ENCODE peak calls at places on chromosome 1, in five cellular contexts. One of them, this sample, is unnamed.

GRCh38 chr1:27604579-27605299 is 795 bp upstream of the AHDC1 start:
- DNase-seq in retina: no peak
- DNase-seq in smooth muscle cell of the brain vasculature: no peak
- DNase-seq in RWPE1: no peak
- DNase-seq in AG08396: no peak
- DNase-seq in this sample: no peak

GRCh38 chr1:206631085-206631509 is 4.2 kb upstream of the DYRK3 start:
- DNase-seq in RWPE1: peak
- DNase-seq in smooth muscle cell of the brain vasculature: peak
- DNase-seq in AG08396: peak
- DNase-seq in retina: peak
- DNase-seq in this sample: peak

GRCh38 chr1:97008226-97008625 is 286.6 kb downstream of the PTBP2 start:
- DNase-seq in retina: no peak
- DNase-seq in smooth muscle cell of the brain vasculature: no peak
- DNase-seq in AG08396: no peak
- DNase-seq in RWPE1: no peak
- DNase-seq in this sample: no peak

GRCh38 chr1:211642870-211643269 is 32.6 kb downstream of the NEK2 start:
- DNase-seq in smooth muscle cell of the brain vasculature: no peak
- DNase-seq in AG08396: no peak
- DNase-seq in RWPE1: no peak
- DNase-seq in retina: no peak
- DNase-seq in this sample: no peak

GRCh38 chr1:217524787-217525520 is 105.9 kb downstream of the GPATCH2 start:
- DNase-seq in retina: no peak
- DNase-seq in AG08396: peak
- DNase-seq in smooth muscle cell of the brain vasculature: no peak
- DNase-seq in RWPE1: no peak
- DNase-seq in this sample: no peak

GRCh38 chr1:15282810-15283474 is 35.9 kb downstream of the FHAD1 start:
- DNase-seq in AG08396: no peak
- DNase-seq in smooth muscle cell of the brain vasculature: no peak
- DNase-seq in RWPE1: no peak
- DNase-seq in retina: no peak
- DNase-seq in this sample: no peak

GRCh38 chr1:89487972-89488371 is 36.7 kb upstream of the LRRC8B start:
- DNase-seq in AG08396: no peak
- DNase-seq in RWPE1: no peak
- DNase-seq in retina: no peak
- DNase-seq in smooth muscle cell of the brain vasculature: no peak
- DNase-seq in this sample: no peak

GRCh38 chr1:29752141-29752540 is 515.8 kb downstream of the PTPRU start:
- DNase-seq in retina: no peak
- DNase-seq in AG08396: no peak
- DNase-seq in RWPE1: no peak
- DNase-seq in smooth muscle cell of the brain vasculature: no peak
- DNase-seq in this sample: no peak

GRCh38 chr1:101207891-101208290 is 28.9 kb upstream of the S1PR1 start:
- DNase-seq in RWPE1: no peak
- DNase-seq in smooth muscle cell of the brain vasculature: no peak
- DNase-seq in retina: no peak
- DNase-seq in AG08396: no peak
- DNase-seq in this sample: no peak

GRCh38 chr1:65528104-65528503 is 107.6 kb downstream of the LEPR start:
- DNase-seq in AG08396: no peak
- DNase-seq in retina: no peak
- DNase-seq in RWPE1: no peak
- DNase-seq in smooth muscle cell of the brain vasculature: no peak
- DNase-seq in this sample: peak

GRCh38 chr1:54537611-54538010 is 10.4 kb upstream of the ACOT11 start:
- DNase-seq in RWPE1: no peak
- DNase-seq in smooth muscle cell of the brain vasculature: no peak
- DNase-seq in AG08396: no peak
- DNase-seq in retina: no peak
- DNase-seq in this sample: no peak